ENCODE peak calls at places on chromosomes 11 and 22, in four cellular contexts. Z is stimulated activated CD4-positive, alpha-beta T cell treated with anti-CD3 and anti-CD28 coated beads, Interleukin-4, amount 100 ng/mL, for 24 hours; Y is suprapubic skin; W is cardiac muscle cell. X is an unnamed sample.

GRCh38 chr11:65572356-65573043 is at the start of gene FAM89B:
- DNase-seq in Z (peak; percentile 89), Y (peak; percentile 94), W (peak; percentile 89), X (peak; percentile 95)

GRCh38 chr22:32341122-32341740 is 16.4 kb upstream of the RFPL3 start:
- DNase-seq in Z (no peak), Y (no peak), W (no peak), X (no peak)

GRCh38 chr22:50684986-50685385 is 12.4 kb downstream of the SHANK3 start:
- DNase-seq in Z (no peak), Y (no peak), W (no peak), X (peak; percentile 39)

GRCh38 chr11:11966826-11967668 is 41.4 kb downstream of the DKK3 start:
- DNase-seq in Z (peak; percentile 71), Y (no peak), W (peak; percentile 53), X (no peak)

GRCh38 chr22:17846326-17846992 is 72.2 kb upstream of the BID start:
- DNase-seq in Z (no peak), Y (no peak), W (no peak), X (no peak)

GRCh38 chr22:19178065-19178658 is 374 bp downstream of the SLC25A1 start:
- DNase-seq in Z (peak; percentile 54), Y (no peak), W (no peak), X (no peak)

GRCh38 chr11:131300304-131300703 is 70.1 kb upstream of the NTM start:
- DNase-seq in Z (no peak), Y (no peak), W (peak; percentile 3), X (no peak)

GRCh38 chr22:38136607-38137006 is 26.1 kb upstream of the BAIAP2L2 start:
- DNase-seq in Z (no peak), Y (peak; percentile 19), W (peak; percentile 9), X (no peak)

GRCh38 chr11:117369521-117369920 is 41.9 kb downstream of the CEP164 start:
- DNase-seq in Z (no peak), Y (no peak), W (no peak), X (no peak)

GRCh38 chr11:111668980-111669379 is 66.7 kb downstream of the SIK2 start:
- DNase-seq in Z (no peak), Y (no peak), W (no peak), X (no peak)

GRCh38 chr11:64843971-64844329 is 503 bp downstream of the CDC42BPG start:
- DNase-seq in Z (no peak), Y (peak; percentile 73), W (no peak), X (no peak)

GRCh38 chr22:23518381-23519187 is 61.5 kb downstream of the IGLL1 start:
- DNase-seq in Z (no peak), Y (no peak), W (no peak), X (no peak)

GRCh38 chr11:14852571-14853177 is 39.4 kb downstream of the CYP2R1 start:
- DNase-seq in Z (no peak), Y (no peak), W (no peak), X (no peak)

GRCh38 chr11:1289211-1289935 is 20.1 kb downstream of the TOLLIP start:
- DNase-seq in Z (no peak), Y (peak; percentile 54), W (no peak), X (peak; percentile 24)

GRCh38 chr11:45982656-45983470 is 60.4 kb downstream of the LARGE2 start:
- DNase-seq in Z (peak; percentile 61), Y (no peak), W (peak; percentile 88), X (peak; percentile 79)

GRCh38 chr11:10294289-10294953 is 402 bp upstream of the SBF2 start:
- DNase-seq in Z (no peak), Y (peak; percentile 80), W (peak; percentile 83), X (peak; percentile 77)

GRCh38 chr11:45651156-45651555 is 14.3 kb downstream of the CHST1 start:
- DNase-seq in Z (no peak), Y (peak; percentile 30), W (no peak), X (peak; percentile 56)

X was measured in cardiac septum.